ENCODE peak calls at places on chromosomes 6 and 20, in seven cellular contexts. One of them, this sample, is unnamed.

GRCh38 chr6:147779624-147780023 is 271.1 kb downstream of the SAMD5 start:
- DNase-seq in T-helper 2 cell: no peak
- DNase-seq in NCI-H460: no peak
- DNase-seq in cardiac fibroblast: no peak
- DNase-seq in AG08395: no peak
- DNase-seq in fibroblast of villous mesenchyme: no peak
- DNase-seq in T-helper 1 cell: no peak
- DNase-seq in this sample: no peak

GRCh38 chr20:57651977-57652864 is 32.0 kb upstream of the ZBP1 start:
- DNase-seq in T-helper 2 cell: no peak
- DNase-seq in NCI-H460: no peak
- DNase-seq in cardiac fibroblast: no peak
- DNase-seq in AG08395: no peak
- DNase-seq in fibroblast of villous mesenchyme: no peak
- DNase-seq in T-helper 1 cell: no peak
- DNase-seq in this sample: no peak

GRCh38 chr20:53162251-53162835 is 190.2 kb downstream of the TSHZ2 start:
- DNase-seq in T-helper 2 cell: no peak
- DNase-seq in NCI-H460: peak
- DNase-seq in cardiac fibroblast: peak
- DNase-seq in AG08395: peak
- DNase-seq in fibroblast of villous mesenchyme: peak
- DNase-seq in T-helper 1 cell: no peak
- DNase-seq in this sample: peak

GRCh38 chr6:104601008-104601745 is 258.5 kb downstream of the HACE1 start:
- DNase-seq in T-helper 2 cell: no peak
- DNase-seq in NCI-H460: no peak
- DNase-seq in cardiac fibroblast: peak
- DNase-seq in AG08395: no peak
- DNase-seq in fibroblast of villous mesenchyme: peak
- DNase-seq in T-helper 1 cell: no peak
- DNase-seq in this sample: no peak

GRCh38 chr6:140966676-140967075 is 1166.0 kb upstream of the GJE1 start:
- DNase-seq in T-helper 2 cell: no peak
- DNase-seq in NCI-H460: no peak
- DNase-seq in cardiac fibroblast: no peak
- DNase-seq in AG08395: no peak
- DNase-seq in fibroblast of villous mesenchyme: no peak
- DNase-seq in T-helper 1 cell: no peak
- DNase-seq in this sample: no peak

GRCh38 chr20:10474606-10475184 is 39.6 kb downstream of the SLX4IP start:
- DNase-seq in T-helper 2 cell: no peak
- DNase-seq in NCI-H460: no peak
- DNase-seq in cardiac fibroblast: peak
- DNase-seq in AG08395: no peak
- DNase-seq in fibroblast of villous mesenchyme: no peak
- DNase-seq in T-helper 1 cell: no peak
- DNase-seq in this sample: no peak

GRCh38 chr6:4280031-4280430 is 144.7 kb upstream of the ECI2 start:
- DNase-seq in T-helper 2 cell: no peak
- DNase-seq in NCI-H460: no peak
- DNase-seq in cardiac fibroblast: no peak
- DNase-seq in AG08395: no peak
- DNase-seq in fibroblast of villous mesenchyme: no peak
- DNase-seq in T-helper 1 cell: no peak
- DNase-seq in this sample: no peak

GRCh38 chr20:48275737-48276342 is 490.6 kb upstream of the SULF2 start:
- DNase-seq in T-helper 2 cell: no peak
- DNase-seq in NCI-H460: no peak
- DNase-seq in cardiac fibroblast: peak
- DNase-seq in AG08395: no peak
- DNase-seq in fibroblast of villous mesenchyme: no peak
- DNase-seq in T-helper 1 cell: no peak
- DNase-seq in this sample: no peak